ENCODE peak calls at places on chromosomes 4 and X, in seven cellular contexts. V is pancreas; O is activated CD4-positive, alpha-beta T cell treated with anti-CD3 and anti-CD28 coated beads for 36 hours; N is heart left ventricle; A is left cardiac atrium; Z is activated CD8-positive, alpha-beta T cell treated with anti-CD3 and anti-CD28 coated beads, Interleukin-2, amount 10 ng/mL, durations not matched to agents 7 days and 5 days; C is activated T-cell treated with anti-CD3 and anti-CD28 coated beads, Interleukin-2, amount 50 U/mL, for 72 hours. P is an unnamed sample.

GRCh38 chr4:53476232-53477037 is 99.0 kb downstream of the FIP1L1 start:
- ATAC-seq in O (no peak), N (peak; percentile 82), Z (no peak), V (no peak), C (no peak), A (peak; percentile 84), P (no peak)

GRCh38 chr4:64882311-64883086 is 473.2 kb upstream of the TECRL start:
- ATAC-seq in N (no peak), A (no peak), C (peak; percentile 60), V (no peak), O (peak; percentile 75), Z (no peak), P (no peak)

GRCh38 chr4:185229021-185229818 is 19.8 kb downstream of the SNX25 start:
- ATAC-seq in O (no peak), A (peak; percentile 93), Z (no peak), N (peak; percentile 25), V (peak; percentile 64), C (no peak), P (no peak)

GRCh38 chrX:119190251-119190651 is 45.8 kb upstream of the PGRMC1 start:
- ATAC-seq in O (no peak), A (peak; percentile 64), N (peak; percentile 67), V (peak; percentile 19), Z (no peak), C (no peak), P (no peak)

GRCh38 chr4:186587416-186588018 is 32.1 kb upstream of the MTNR1A start:
- ATAC-seq in Z (no peak), N (peak; percentile 59), C (no peak), O (no peak), A (peak; percentile 53), V (peak; percentile 87), P (no peak)

GRCh38 chr4:110533940-110534339 is 58.0 kb downstream of the ENPEP start:
- ATAC-seq in Z (no peak), N (no peak), O (no peak), A (peak; percentile 89), V (no peak), C (peak; percentile 83), P (no peak)

GRCh38 chr4:72084587-72085011 is 52.8 kb downstream of the NPFFR2 start:
- ATAC-seq in C (no peak), A (peak; percentile 59), Z (no peak), N (no peak), V (no peak), O (no peak), P (no peak)

GRCh38 chr4:37634180-37634579 is 52.0 kb downstream of the RELL1 start:
- ATAC-seq in N (no peak), A (no peak), C (no peak), O (no peak), V (no peak), Z (no peak), P (peak; percentile 59)

GRCh38 chrX:129262912-129263311 is 260.4 kb downstream of the SMARCA1 start:
- ATAC-seq in V (no peak), C (no peak), O (no peak), Z (no peak), A (no peak), N (no peak), P (no peak)

GRCh38 chrX:1754077-1754476 is 139.2 kb downstream of the ASMT start:
- ATAC-seq in N (no peak), Z (no peak), A (no peak), O (no peak), V (no peak), C (peak; percentile 17), P (no peak)

GRCh38 chr4:138672393-138672976 is 343.1 kb upstream of the NOCT start:
- ATAC-seq in C (no peak), V (no peak), A (no peak), Z (no peak), N (no peak), O (no peak), P (peak; percentile 67)

GRCh38 chr4:171846232-171846631 is 33.0 kb downstream of the GALNTL6 start:
- ATAC-seq in N (no peak), O (no peak), V (peak; percentile 63), Z (no peak), C (no peak), A (no peak), P (peak; percentile 67)

GRCh38 chr4:27217261-27217769 is 356.7 kb downstream of the STIM2 start:
- ATAC-seq in Z (no peak), O (no peak), A (peak; percentile 54), C (no peak), N (no peak), V (no peak), P (no peak)